ENCODE peak calls at places on chromosome 13, in six cellular contexts. R is stimulated activated CD4-positive, alpha-beta T cell treated with anti-CD3 and anti-CD28 coated beads, Interleukin-1b, Interleukin-23, amount 100 ng/mL, for 24 hours; Q is LNCaP clone FGC; U is NCI-H1105 treated with DMSO at 0.1 percent for 48 hours; H is ascending aorta; B is natural killer cell. Z is an unnamed sample.

GRCh38 chr13:31476753-31477152 is 262.6 kb upstream of the RXFP2 start:
- DNase-seq in R (no peak), Q (no peak), U (no peak), H (no peak), B (no peak), Z (no peak)

GRCh38 chr13:29905845-29906244 is 55.4 kb upstream of the UBL3 start:
- DNase-seq in R (no peak), Q (no peak), U (no peak), H (no peak), B (no peak), Z (no peak)

GRCh38 chr13:104750377-104750776 is 1684.2 kb upstream of the SLC10A2 start:
- DNase-seq in R (no peak), Q (no peak), U (no peak), H (no peak), B (no peak), Z (no peak)

GRCh38 chr13:80684525-80685017 is 343.6 kb upstream of the SPRY2 start:
- DNase-seq in R (no peak), Q (no peak), U (peak), H (no peak), B (no peak), Z (no peak)

GRCh38 chr13:29196409-29197074 is 376.4 kb downstream of the MTUS2 start:
- DNase-seq in R (no peak), Q (no peak), U (no peak), H (no peak), B (no peak), Z (no peak)

GRCh38 chr13:51341804-51342203 is 2.3 kb downstream of the SERPINE3 start:
- DNase-seq in R (no peak), Q (no peak), U (no peak), H (no peak), B (no peak), Z (no peak)

GRCh38 chr13:101415358-101416174 is 742 bp downstream of the NALCN start:
- DNase-seq in R (no peak), Q (no peak), U (no peak), H (no peak), B (no peak), Z (no peak)

GRCh38 chr13:40626566-40626965 is 39.9 kb downstream of the FOXO1 start:
- DNase-seq in R (no peak), Q (no peak), U (no peak), H (no peak), B (no peak), Z (no peak)

GRCh38 chr13:23788459-23788858 is 100.7 kb downstream of the MIPEP start:
- DNase-seq in R (no peak), Q (no peak), U (no peak), H (no peak), B (no peak), Z (no peak)

GRCh38 chr13:43786766-43787517 is at the start of gene ENOX1:
- DNase-seq in R (no peak), Q (no peak), U (peak), H (no peak), B (no peak), Z (peak)

GRCh38 chr13:21657538-21657937 is 13.3 kb upstream of the FGF9 start:
- DNase-seq in R (no peak), Q (no peak), U (no peak), H (no peak), B (no peak), Z (no peak)

GRCh38 chr13:49400755-49401659 is 42.9 kb downstream of the CAB39L start:
- DNase-seq in R (no peak), Q (peak), U (no peak), H (peak), B (no peak), Z (no peak)

GRCh38 chr13:112442483-112443090 is 66.4 kb downstream of the SPACA7 start:
- DNase-seq in R (no peak), Q (no peak), U (no peak), H (no peak), B (peak), Z (peak)

GRCh38 chr13:95754069-95754468 is 77.1 kb downstream of the DNAJC3 start:
- DNase-seq in R (no peak), Q (no peak), U (no peak), H (no peak), B (no peak), Z (no peak)

GRCh38 chr13:49082653-49083536 is 107.2 kb downstream of the FNDC3A start:
- DNase-seq in R (no peak), Q (no peak), U (no peak), H (no peak), B (no peak), Z (no peak)

GRCh38 chr13:66543780-66544179 is 686.4 kb downstream of the PCDH9 start:
- DNase-seq in R (no peak), Q (no peak), U (no peak), H (no peak), B (no peak), Z (no peak)

GRCh38 chr13:108176685-108177274 is 38.6 kb downstream of the LIG4 start:
- DNase-seq in R (no peak), Q (no peak), U (no peak), H (no peak), B (no peak), Z (no peak)

GRCh38 chr13:52599853-52600603 is 42.2 kb upstream of the HNRNPA1L2 start:
- DNase-seq in R (no peak), Q (no peak), U (peak), H (no peak), B (no peak), Z (no peak)

GRCh38 chr13:110237895-110238294 is 69.1 kb downstream of the COL4A1 start:
- DNase-seq in R (no peak), Q (no peak), U (no peak), H (no peak), B (no peak), Z (no peak)

GRCh38 chr13:48222358-48223015 is 10.5 kb upstream of the ITM2B start:
- DNase-seq in R (no peak), Q (no peak), U (no peak), H (no peak), B (no peak), Z (no peak)

GRCh38 chr13:26007261-26007765 is 44.5 kb downstream of the SHISA2 start:
- DNase-seq in R (no peak), Q (no peak), U (no peak), H (no peak), B (no peak), Z (no peak)

GRCh38 chr13:31538067-31539042 is 201.0 kb upstream of the RXFP2 start:
- DNase-seq in R (no peak), Q (no peak), U (peak), H (no peak), B (no peak), Z (no peak)